ENCODE peak calls at places on chromosome X, in ten cellular contexts. One of them, this sample, is unnamed.

GRCh38 chrX:46803140-46803539 is 33.7 kb upstream of the RP2 start:
- DNase-seq in upper lobe of left lung: no peak
- DNase-seq in transverse colon: no peak
- DNase-seq in tibial nerve: no peak
- DNase-seq in A549: no peak
- DNase-seq in sigmoid colon: no peak
- DNase-seq in ovary: no peak
- DNase-seq in suprapubic skin: no peak
- DNase-seq in K562: peak; percentile 2
- DNase-seq in stomach: no peak
- DNase-seq in this sample: no peak

GRCh38 chrX:120604359-120604782 is 470 bp downstream of the MCTS1 start:
- DNase-seq in ovary: no peak
- DNase-seq in upper lobe of left lung: peak; percentile 36
- DNase-seq in A549: peak; percentile 37
- DNase-seq in stomach: no peak
- DNase-seq in K562: peak; percentile 53
- DNase-seq in transverse colon: peak; percentile 19
- DNase-seq in suprapubic skin: no peak
- DNase-seq in tibial nerve: no peak
- DNase-seq in sigmoid colon: no peak
- DNase-seq in this sample: no peak

GRCh38 chrX:113058634-113059033 is 218.0 kb upstream of the AMOT start:
- DNase-seq in A549: no peak
- DNase-seq in tibial nerve: no peak
- DNase-seq in ovary: no peak
- DNase-seq in sigmoid colon: no peak
- DNase-seq in upper lobe of left lung: no peak
- DNase-seq in suprapubic skin: no peak
- DNase-seq in K562: no peak
- DNase-seq in stomach: no peak
- DNase-seq in transverse colon: no peak
- DNase-seq in this sample: no peak

GRCh38 chrX:98203800-98204199 is 1320.1 kb downstream of the RPA4 start:
- DNase-seq in ovary: no peak
- DNase-seq in A549: no peak
- DNase-seq in suprapubic skin: no peak
- DNase-seq in K562: no peak
- DNase-seq in sigmoid colon: no peak
- DNase-seq in stomach: no peak
- DNase-seq in tibial nerve: no peak
- DNase-seq in upper lobe of left lung: no peak
- DNase-seq in transverse colon: no peak
- DNase-seq in this sample: no peak

GRCh38 chrX:53312946-53313745 is 31.8 kb upstream of the IQSEC2 start:
- DNase-seq in sigmoid colon: peak; percentile 81
- DNase-seq in ovary: peak; percentile 62
- DNase-seq in upper lobe of left lung: peak; percentile 59
- DNase-seq in K562: peak; percentile 71
- DNase-seq in A549: peak; percentile 70
- DNase-seq in stomach: peak; percentile 78
- DNase-seq in suprapubic skin: no peak
- DNase-seq in tibial nerve: peak; percentile 60
- DNase-seq in transverse colon: peak; percentile 76
- DNase-seq in this sample: no peak

GRCh38 chrX:136725446-136726104 is 55.2 kb downstream of the ARHGEF6 start:
- DNase-seq in sigmoid colon: peak; percentile 74
- DNase-seq in tibial nerve: no peak
- DNase-seq in K562: no peak
- DNase-seq in stomach: no peak
- DNase-seq in upper lobe of left lung: no peak
- DNase-seq in transverse colon: no peak
- DNase-seq in suprapubic skin: no peak
- DNase-seq in A549: no peak
- DNase-seq in ovary: no peak
- DNase-seq in this sample: no peak

GRCh38 chrX:105636667-105637066 is 185.7 kb upstream of the NRK start:
- DNase-seq in A549: no peak
- DNase-seq in K562: no peak
- DNase-seq in stomach: no peak
- DNase-seq in suprapubic skin: no peak
- DNase-seq in transverse colon: no peak
- DNase-seq in sigmoid colon: no peak
- DNase-seq in upper lobe of left lung: no peak
- DNase-seq in ovary: no peak
- DNase-seq in tibial nerve: no peak
- DNase-seq in this sample: no peak

GRCh38 chrX:134484039-134484438 is 24.1 kb downstream of the HPRT1 start:
- DNase-seq in K562: peak; percentile 57
- DNase-seq in transverse colon: no peak
- DNase-seq in A549: peak; percentile 7
- DNase-seq in sigmoid colon: no peak
- DNase-seq in ovary: no peak
- DNase-seq in stomach: no peak
- DNase-seq in suprapubic skin: no peak
- DNase-seq in tibial nerve: no peak
- DNase-seq in upper lobe of left lung: no peak
- DNase-seq in this sample: no peak

GRCh38 chrX:30023451-30023850 is 191.9 kb upstream of the MAGEB2 start:
- DNase-seq in transverse colon: no peak
- DNase-seq in stomach: no peak
- DNase-seq in tibial nerve: no peak
- DNase-seq in sigmoid colon: no peak
- DNase-seq in ovary: no peak
- DNase-seq in A549: no peak
- DNase-seq in K562: no peak
- DNase-seq in upper lobe of left lung: no peak
- DNase-seq in suprapubic skin: no peak
- DNase-seq in this sample: no peak

GRCh38 chrX:30027636-30028035 is 187.7 kb upstream of the MAGEB2 start:
- DNase-seq in ovary: no peak
- DNase-seq in stomach: no peak
- DNase-seq in transverse colon: no peak
- DNase-seq in upper lobe of left lung: no peak
- DNase-seq in sigmoid colon: no peak
- DNase-seq in tibial nerve: no peak
- DNase-seq in A549: no peak
- DNase-seq in K562: no peak
- DNase-seq in suprapubic skin: no peak
- DNase-seq in this sample: no peak
- TF ChIP-seq EP300 in ovary: no peak
- TF ChIP-seq EP300 in stomach: no peak
- TF ChIP-seq EP300 in transverse colon: no peak
- TF ChIP-seq EP300 in upper lobe of left lung: no peak
- TF ChIP-seq EP300 in sigmoid colon: no peak
- TF ChIP-seq EP300 in tibial nerve: no peak
- TF ChIP-seq EP300 in A549: no peak
- TF ChIP-seq EP300 in K562: no peak
- TF ChIP-seq EP300 in suprapubic skin: no peak
- TF ChIP-seq EP300 in this sample: no peak

DNA sequence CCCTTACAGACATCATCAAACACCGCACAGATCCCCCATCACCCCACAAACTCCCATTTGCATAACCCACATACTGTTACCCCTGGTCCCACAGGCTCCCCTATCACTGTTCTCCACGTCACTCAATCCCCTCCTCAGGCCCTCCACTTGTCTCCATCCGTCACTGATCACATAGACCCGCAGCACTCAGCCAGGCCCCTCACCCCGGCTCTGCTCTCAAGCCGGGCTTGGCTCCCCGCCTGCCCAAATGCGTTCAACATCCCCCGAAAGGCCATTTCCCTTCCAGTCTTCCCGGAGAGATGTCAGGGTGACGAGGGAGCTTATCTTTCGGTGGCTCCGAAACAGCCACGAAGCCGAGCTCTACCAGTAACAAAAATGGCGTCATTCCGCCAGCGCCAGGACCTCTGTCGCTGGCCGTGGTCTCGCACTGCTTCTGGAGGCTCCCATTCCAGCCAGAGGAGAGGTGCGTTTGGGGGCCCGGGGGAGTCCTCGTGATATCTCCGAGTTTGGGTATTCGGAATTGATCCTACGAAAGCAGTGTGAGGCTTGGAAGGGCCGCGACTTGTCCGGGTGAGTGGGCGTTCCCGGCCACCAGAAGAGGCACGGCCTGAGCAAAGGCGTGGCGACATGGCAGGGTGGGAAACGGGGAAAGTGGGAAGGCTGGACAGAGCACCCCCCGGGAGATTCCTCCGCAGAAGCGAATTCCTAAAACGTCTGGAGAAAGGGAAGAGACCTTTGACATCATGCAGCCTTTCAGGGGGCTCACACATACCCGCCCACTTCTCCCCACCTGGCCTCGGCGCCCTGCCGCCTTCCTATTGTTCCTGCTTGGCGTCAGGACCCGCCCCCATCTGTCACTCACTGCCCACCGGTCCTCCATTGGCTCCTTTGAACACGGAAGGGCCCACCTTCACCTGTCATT is at the start of gene ZNF630:
- DNase-seq in ovary: peak; percentile 74
- DNase-seq in stomach: peak; percentile 82
- DNase-seq in sigmoid colon: peak; percentile 88
- DNase-seq in tibial nerve: peak; percentile 32
- DNase-seq in A549: peak; percentile 70
- DNase-seq in K562: peak; percentile 44
- DNase-seq in transverse colon: peak; percentile 85
- DNase-seq in suprapubic skin: peak; percentile 80
- DNase-seq in upper lobe of left lung: peak; percentile 87
- DNase-seq in this sample: peak; percentile 92
- TF ChIP-seq POLR2A in ovary: peak; percentile 50
- TF ChIP-seq POLR2A in stomach: no peak
- TF ChIP-seq POLR2A in sigmoid colon: no peak
- TF ChIP-seq POLR2A in tibial nerve: no peak
- TF ChIP-seq POLR2A in A549: no peak
- TF ChIP-seq POLR2A in K562: no peak
- TF ChIP-seq POLR2A in transverse colon: peak; percentile 52
- TF ChIP-seq POLR2A in suprapubic skin: no peak
- TF ChIP-seq POLR2A in upper lobe of left lung: peak; percentile 65
- TF ChIP-seq POLR2A in this sample: no peak

GRCh38 chrX:66676413-66676812 is 37.5 kb upstream of the EDA2R start:
- DNase-seq in sigmoid colon: no peak
- DNase-seq in ovary: no peak
- DNase-seq in A549: no peak
- DNase-seq in suprapubic skin: no peak
- DNase-seq in transverse colon: no peak
- DNase-seq in stomach: no peak
- DNase-seq in upper lobe of left lung: no peak
- DNase-seq in K562: no peak
- DNase-seq in tibial nerve: no peak
- DNase-seq in this sample: no peak

GRCh38 chrX:66674506-66674905 is 35.6 kb upstream of the EDA2R start:
- DNase-seq in tibial nerve: no peak
- DNase-seq in A549: no peak
- DNase-seq in ovary: no peak
- DNase-seq in stomach: no peak
- DNase-seq in upper lobe of left lung: no peak
- DNase-seq in transverse colon: no peak
- DNase-seq in sigmoid colon: no peak
- DNase-seq in suprapubic skin: no peak
- DNase-seq in K562: no peak
- DNase-seq in this sample: no peak

GRCh38 chrX:66675541-66675940 is 36.7 kb upstream of the EDA2R start:
- DNase-seq in tibial nerve: no peak
- DNase-seq in sigmoid colon: no peak
- DNase-seq in stomach: no peak
- DNase-seq in A549: no peak
- DNase-seq in transverse colon: no peak
- DNase-seq in K562: no peak
- DNase-seq in ovary: no peak
- DNase-seq in suprapubic skin: no peak
- DNase-seq in upper lobe of left lung: no peak
- DNase-seq in this sample: no peak

GRCh38 chrX:66677430-66677829 is 38.6 kb upstream of the EDA2R start:
- DNase-seq in stomach: no peak
- DNase-seq in transverse colon: no peak
- DNase-seq in suprapubic skin: no peak
- DNase-seq in ovary: no peak
- DNase-seq in K562: no peak
- DNase-seq in upper lobe of left lung: no peak
- DNase-seq in sigmoid colon: no peak
- DNase-seq in tibial nerve: no peak
- DNase-seq in A549: no peak
- DNase-seq in this sample: no peak

GRCh38 chrX:66676990-66677389 is 38.1 kb upstream of the EDA2R start:
- DNase-seq in A549: no peak
- DNase-seq in stomach: no peak
- DNase-seq in upper lobe of left lung: no peak
- DNase-seq in ovary: no peak
- DNase-seq in K562: no peak
- DNase-seq in tibial nerve: no peak
- DNase-seq in suprapubic skin: no peak
- DNase-seq in transverse colon: no peak
- DNase-seq in sigmoid colon: no peak
- DNase-seq in this sample: no peak
- TF ChIP-seq EP300 in A549: no peak
- TF ChIP-seq EP300 in stomach: no peak
- TF ChIP-seq EP300 in upper lobe of left lung: no peak
- TF ChIP-seq EP300 in ovary: no peak
- TF ChIP-seq EP300 in K562: no peak
- TF ChIP-seq EP300 in tibial nerve: no peak
- TF ChIP-seq EP300 in suprapubic skin: no peak
- TF ChIP-seq EP300 in transverse colon: no peak
- TF ChIP-seq EP300 in sigmoid colon: no peak
- TF ChIP-seq EP300 in this sample: no peak

GRCh38 chrX:129779086-129779672 is 570 bp upstream of the SASH3 start:
- DNase-seq in suprapubic skin: no peak
- DNase-seq in upper lobe of left lung: no peak
- DNase-seq in transverse colon: no peak
- DNase-seq in stomach: no peak
- DNase-seq in sigmoid colon: no peak
- DNase-seq in A549: no peak
- DNase-seq in ovary: no peak
- DNase-seq in K562: no peak
- DNase-seq in tibial nerve: no peak
- DNase-seq in this sample: no peak

GRCh38 chrX:129781134-129782014 is 1.6 kb downstream of the SASH3 start:
- DNase-seq in K562: no peak
- DNase-seq in stomach: peak; percentile 50
- DNase-seq in transverse colon: peak; percentile 67
- DNase-seq in A549: no peak
- DNase-seq in sigmoid colon: no peak
- DNase-seq in ovary: no peak
- DNase-seq in tibial nerve: no peak
- DNase-seq in suprapubic skin: no peak
- DNase-seq in upper lobe of left lung: peak; percentile 73
- DNase-seq in this sample: no peak

GRCh38 chrX:129780441-129781105 is 824 bp downstream of the SASH3 start:
- DNase-seq in tibial nerve: no peak
- DNase-seq in sigmoid colon: no peak
- DNase-seq in A549: no peak
- DNase-seq in upper lobe of left lung: no peak
- DNase-seq in ovary: no peak
- DNase-seq in K562: no peak
- DNase-seq in suprapubic skin: no peak
- DNase-seq in stomach: no peak
- DNase-seq in transverse colon: no peak
- DNase-seq in this sample: no peak

GRCh38 chrX:129782015-129782495 is 2.3 kb downstream of the SASH3 start:
- DNase-seq in suprapubic skin: no peak
- DNase-seq in sigmoid colon: no peak
- DNase-seq in A549: no peak
- DNase-seq in transverse colon: no peak
- DNase-seq in K562: no peak
- DNase-seq in ovary: no peak
- DNase-seq in stomach: no peak
- DNase-seq in upper lobe of left lung: no peak
- DNase-seq in tibial nerve: no peak
- DNase-seq in this sample: no peak

GRCh38 chrX:129779747-129780146 is at the start of gene SASH3:
- DNase-seq in A549: no peak
- DNase-seq in suprapubic skin: no peak
- DNase-seq in stomach: peak; percentile 50
- DNase-seq in transverse colon: peak; percentile 63
- DNase-seq in tibial nerve: peak; percentile 16
- DNase-seq in ovary: no peak
- DNase-seq in sigmoid colon: peak; percentile 78
- DNase-seq in K562: no peak
- DNase-seq in upper lobe of left lung: peak; percentile 84
- DNase-seq in this sample: no peak
- TF ChIP-seq POLR2A in A549: no peak
- TF ChIP-seq POLR2A in suprapubic skin: no peak
- TF ChIP-seq POLR2A in stomach: no peak
- TF ChIP-seq POLR2A in transverse colon: peak; percentile 41
- TF ChIP-seq POLR2A in tibial nerve: no peak
- TF ChIP-seq POLR2A in ovary: no peak
- TF ChIP-seq POLR2A in sigmoid colon: no peak
- TF ChIP-seq POLR2A in K562: no peak
- TF ChIP-seq POLR2A in upper lobe of left lung: peak; percentile 69
- TF ChIP-seq POLR2A in this sample: no peak